ENCODE peak calls at places on chromosome 13, in four cellular contexts. R, U, M and C are unnamed samples.

GRCh38 chr13:32139251-32139650 is 107.7 kb downstream of the FRY start:
- DNase-seq in R (no peak), U (no peak), M (no peak), C (no peak)

GRCh38 chr13:97719759-97720158 is 233.7 kb upstream of the IPO5 start:
- DNase-seq in R (no peak), U (no peak), M (no peak), C (no peak)

GRCh38 chr13:113110048-113110851 is 4.7 kb downstream of the F7 start:
- DNase-seq in R (no peak), U (peak), M (no peak), C (no peak)

GRCh38 chr13:98214008-98214643 is 37.1 kb upstream of the RNF113B start:
- DNase-seq in R (no peak), U (no peak), M (no peak), C (no peak)

GRCh38 chr13:104253063-104253680 is 1187.0 kb upstream of the SLC10A2 start:
- DNase-seq in R (no peak), U (no peak), M (no peak), C (no peak)

GRCh38 chr13:30334663-30335386 is 27.5 kb upstream of the KATNAL1 start:
- DNase-seq in R (no peak), U (no peak), M (no peak), C (peak)

GRCh38 chr13:75390229-75390628 is 91.7 kb downstream of the TBC1D4 start:
- DNase-seq in R (no peak), U (no peak), M (no peak), C (no peak)

GRCh38 chr13:106416645-106417044 is 118.8 kb downstream of the EFNB2 start:
- DNase-seq in R (no peak), U (no peak), M (no peak), C (no peak)

GRCh38 chr13:75225288-75225687 is 256.7 kb downstream of the TBC1D4 start:
- DNase-seq in R (no peak), U (no peak), M (no peak), C (no peak)

GRCh38 chr13:75541287-75541686 is 3.6 kb upstream of the COMMD6 start:
- DNase-seq in R (no peak), U (no peak), M (no peak), C (no peak)

GRCh38 chr13:74975122-74975521 is 506.8 kb downstream of the TBC1D4 start:
- DNase-seq in R (no peak), U (no peak), M (no peak), C (no peak)

GRCh38 chr13:99439850-99440604 is 61.2 kb upstream of the TM9SF2 start:
- DNase-seq in R (no peak), U (no peak), M (no peak), C (no peak)

GRCh38 chr13:29136341-29136740 is 316.2 kb downstream of the MTUS2 start:
- DNase-seq in R (no peak), U (no peak), M (no peak), C (no peak)

GRCh38 chr13:94335786-94336357 is 143.6 kb downstream of the DCT start:
- DNase-seq in R (no peak), U (no peak), M (no peak), C (no peak)

GRCh38 chr13:36736119-36736726 is 62.4 kb downstream of the SERTM1 start:
- DNase-seq in R (no peak), U (peak), M (peak), C (no peak)